ENCODE peak calls at places on chromosome 5, in five cellular contexts. F is HCT116, M is endothelial cell, L is suprapubic skin, S is lower lobe of right lung. D is an unnamed sample.

GRCh38 chr5:14597080-14597479 is 15.5 kb downstream of the OTULINL start:
- DNase-seq in F (no peak), M (no peak), L (no peak), S (no peak), D (no peak)

GRCh38 chr5:73120222-73121108 is at the start of gene TMEM171:
- DNase-seq in F (peak), M (peak), L (no peak), S (peak), D (no peak)

GRCh38 chr5:52925001-52925400 is 64.2 kb upstream of the ITGA2 start:
- DNase-seq in F (no peak), M (no peak), L (no peak), S (no peak), D (no peak)

GRCh38 chr5:91312698-91313097 is 70.4 kb downstream of the ARRDC3 start:
- DNase-seq in F (no peak), M (no peak), L (no peak), S (no peak), D (no peak)

GRCh38 chr5:65144136-65144871 is 337.4 kb downstream of the ADAMTS6 start:
- DNase-seq in F (no peak), M (no peak), L (no peak), S (no peak), D (no peak)

GRCh38 chr5:104904561-104904960 is 1342.0 kb upstream of the NUDT12 start:
- DNase-seq in F (no peak), M (no peak), L (no peak), S (no peak), D (no peak)

GRCh38 chr5:132739232-132739631 is 1.9 kb upstream of the KIF3A start:
- DNase-seq in F (no peak), M (no peak), L (no peak), S (no peak), D (no peak)

GRCh38 chr5:40568548-40568947 is 111.2 kb upstream of the PTGER4 start:
- DNase-seq in F (no peak), M (no peak), L (no peak), S (no peak), D (no peak)

GRCh38 chr5:117761190-117761589 is 1186.6 kb upstream of the SEMA6A start:
- DNase-seq in F (no peak), M (no peak), L (no peak), S (no peak), D (no peak)

GRCh38 chr5:170629566-170630175 is 125.9 kb downstream of the KCNIP1 start:
- DNase-seq in F (no peak), M (no peak), L (no peak), S (no peak), D (no peak)

GRCh38 chr5:159786901-159787691 is 129.2 kb upstream of the ADRA1B start:
- DNase-seq in F (no peak), M (no peak), L (peak), S (peak), D (no peak)

GRCh38 chr5:12623408-12623807 is 719.2 kb upstream of the CTNND2 start:
- DNase-seq in F (no peak), M (no peak), L (no peak), S (no peak), D (no peak)

GRCh38 chr5:112475747-112476435 is 56.8 kb upstream of the EPB41L4A start:
- DNase-seq in F (no peak), M (no peak), L (no peak), S (no peak), D (no peak)

GRCh38 chr5:127068771-127069330 is 4.5 kb downstream of the C5orf63 start:
- DNase-seq in F (no peak), M (no peak), L (no peak), S (no peak), D (no peak)

GRCh38 chr5:8750100-8750499 is 795.8 kb downstream of the SEMA5A start:
- DNase-seq in F (no peak), M (no peak), L (no peak), S (no peak), D (no peak)

GRCh38 chr5:93915142-93915553 is 173.7 kb upstream of the POU5F2 start:
- DNase-seq in F (peak), M (no peak), L (no peak), S (no peak), D (peak)

GRCh38 chr5:2224689-2225088 is 342.0 kb upstream of the IRX4 start:
- DNase-seq in F (no peak), M (no peak), L (no peak), S (no peak), D (no peak)

GRCh38 chr5:83636141-83636540 is 84.5 kb downstream of the HAPLN1 start:
- DNase-seq in F (no peak), M (no peak), L (no peak), S (no peak), D (no peak)

GRCh38 chr5:141743652-141744333 is 61.8 kb upstream of the ARAP3 start:
- DNase-seq in F (no peak), M (no peak), L (no peak), S (no peak), D (no peak)

GRCh38 chr5:96968074-96968473 is 32.2 kb downstream of the LNPEP start:
- DNase-seq in F (peak), M (no peak), L (no peak), S (no peak), D (no peak)

GRCh38 chr5:42924226-42924625 is 112.5 kb upstream of the SELENOP start:
- DNase-seq in F (no peak), M (no peak), L (no peak), S (no peak), D (no peak)

GRCh38 chr5:173634465-173634983 is 18.1 kb upstream of the BOD1 start:
- DNase-seq in F (no peak), M (no peak), L (no peak), S (no peak), D (no peak)

GRCh38 chr5:147860641-147861025 is 17.9 kb upstream of the SCGB3A2 start:
- DNase-seq in F (no peak), M (no peak), L (no peak), S (no peak), D (no peak)

GRCh38 chr5:119327018-119327417 is 28.8 kb upstream of the TNFAIP8 start:
- DNase-seq in F (no peak), M (no peak), L (no peak), S (no peak), D (no peak)

GRCh38 chr5:135980650-135981049 is 25.9 kb upstream of the LECT2 start:
- DNase-seq in F (no peak), M (no peak), L (no peak), S (no peak), D (no peak)

GRCh38 chr5:90136952-90137528 is 272.5 kb downstream of the CETN3 start:
- DNase-seq in F (no peak), M (no peak), L (no peak), S (no peak), D (no peak)

GRCh38 chr5:90133941-90134340 is 275.6 kb downstream of the CETN3 start:
- DNase-seq in F (no peak), M (no peak), L (no peak), S (no peak), D (no peak)

GRCh38 chr5:90134892-90135291 is 274.7 kb downstream of the CETN3 start:
- DNase-seq in F (no peak), M (no peak), L (no peak), S (peak), D (no peak)

GRCh38 chr5:90134381-90134780 is 275.2 kb downstream of the CETN3 start:
- DNase-seq in F (no peak), M (no peak), L (no peak), S (no peak), D (no peak)

GRCh38 chr5:90135979-90136378 is 273.6 kb downstream of the CETN3 start:
- DNase-seq in F (no peak), M (peak), L (no peak), S (no peak), D (peak)
- TF ChIP-seq CTCF in F (peak), M (peak), L (no peak), S (no peak), D (peak)

GRCh38 chr5:160802567-160802966 is 49.4 kb downstream of the ATP10B start:
- DNase-seq in F (no peak), M (no peak), L (no peak), S (no peak), D (no peak)
- TF ChIP-seq CTCF in F (no peak), M (no peak), L (no peak), S (peak), D (peak)

GRCh38 chr5:143013176-143013575 is 243.0 kb downstream of the ARHGAP26 start:
- DNase-seq in F (no peak), M (no peak), L (no peak), S (no peak), D (no peak)

GRCh38 chr5:143010335-143010734 is 240.2 kb downstream of the ARHGAP26 start:
- DNase-seq in F (no peak), M (no peak), L (no peak), S (no peak), D (no peak)

GRCh38 chr5:143016777-143017374 is 246.7 kb downstream of the ARHGAP26 start:
- DNase-seq in F (no peak), M (peak), L (no peak), S (no peak), D (peak)

GRCh38 chr5:143011621-143012020 is 241.4 kb downstream of the ARHGAP26 start:
- DNase-seq in F (no peak), M (no peak), L (no peak), S (no peak), D (no peak)

DNA sequence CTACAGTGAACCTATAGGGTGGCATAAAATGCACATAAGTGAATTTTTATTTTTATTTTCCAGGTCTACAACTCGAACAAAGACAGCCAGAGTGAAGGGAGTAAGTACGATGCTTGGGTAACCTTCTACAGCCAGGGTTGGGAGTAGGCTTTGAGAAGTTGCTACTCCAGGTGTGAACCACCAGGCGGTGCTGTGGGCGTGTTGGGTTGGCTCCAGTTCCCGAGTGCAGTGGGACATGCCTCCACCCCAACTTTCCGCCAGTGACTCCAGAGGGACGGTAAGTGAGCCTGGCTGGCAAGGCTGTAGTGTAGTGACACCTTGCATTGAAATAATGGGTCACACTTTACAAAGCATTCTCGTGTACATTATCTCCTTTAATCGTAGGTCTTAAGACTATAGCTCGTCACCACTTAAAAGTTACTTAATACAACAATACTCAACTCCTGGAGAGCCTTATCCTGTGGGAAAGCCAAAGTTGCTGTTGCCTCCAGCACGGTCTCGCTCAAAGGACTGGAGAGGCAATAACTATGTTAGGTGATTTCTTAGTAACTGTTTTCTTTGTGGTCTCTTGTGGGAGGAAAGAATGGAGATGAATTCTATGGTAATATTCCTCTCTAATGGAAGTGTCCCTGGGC is 244.0 kb downstream of the ARHGAP26 start:
- DNase-seq in F (no peak), M (peak), L (no peak), S (peak), D (no peak)
- TF ChIP-seq CTCF in F (peak), M (peak), L (no peak), S (peak), D (peak)

DNA sequence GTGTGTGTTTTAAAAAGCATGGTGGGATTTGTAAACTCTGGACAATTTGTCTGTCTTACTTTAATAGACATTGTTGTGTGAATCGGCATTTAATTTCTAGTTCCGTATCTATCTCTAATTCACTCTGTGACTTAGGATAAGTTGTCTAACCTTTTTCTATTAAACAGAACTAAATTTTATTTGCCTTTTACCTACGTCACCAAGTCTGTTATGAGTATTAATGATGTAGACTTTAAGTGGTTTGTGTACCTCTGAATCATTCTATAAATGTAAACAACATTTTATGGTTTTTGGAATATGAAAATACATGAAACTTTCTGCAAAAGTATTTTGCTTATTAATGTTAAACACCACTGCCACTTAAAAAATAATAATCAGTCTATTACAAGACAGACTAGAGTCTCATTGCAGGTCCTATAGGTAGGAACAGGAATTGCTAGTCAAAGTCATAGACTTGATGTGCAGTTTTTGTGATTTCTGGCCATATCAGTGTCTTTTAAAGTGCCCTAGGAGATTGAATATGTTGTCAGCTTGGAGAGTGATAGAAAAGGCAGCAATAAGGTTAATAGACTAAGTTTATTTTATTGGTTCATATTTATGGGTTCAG is 5.6 kb downstream of the RBM27 start:
- DNase-seq in F (no peak), M (no peak), L (no peak), S (no peak), D (no peak)
- TF ChIP-seq CTCF in F (peak), M (peak), L (no peak), S (no peak), D (no peak)

GRCh38 chr5:162243651-162244050 is 176.1 kb downstream of the GABRG2 start:
- DNase-seq in F (no peak), M (no peak), L (no peak), S (no peak), D (no peak)

DNA sequence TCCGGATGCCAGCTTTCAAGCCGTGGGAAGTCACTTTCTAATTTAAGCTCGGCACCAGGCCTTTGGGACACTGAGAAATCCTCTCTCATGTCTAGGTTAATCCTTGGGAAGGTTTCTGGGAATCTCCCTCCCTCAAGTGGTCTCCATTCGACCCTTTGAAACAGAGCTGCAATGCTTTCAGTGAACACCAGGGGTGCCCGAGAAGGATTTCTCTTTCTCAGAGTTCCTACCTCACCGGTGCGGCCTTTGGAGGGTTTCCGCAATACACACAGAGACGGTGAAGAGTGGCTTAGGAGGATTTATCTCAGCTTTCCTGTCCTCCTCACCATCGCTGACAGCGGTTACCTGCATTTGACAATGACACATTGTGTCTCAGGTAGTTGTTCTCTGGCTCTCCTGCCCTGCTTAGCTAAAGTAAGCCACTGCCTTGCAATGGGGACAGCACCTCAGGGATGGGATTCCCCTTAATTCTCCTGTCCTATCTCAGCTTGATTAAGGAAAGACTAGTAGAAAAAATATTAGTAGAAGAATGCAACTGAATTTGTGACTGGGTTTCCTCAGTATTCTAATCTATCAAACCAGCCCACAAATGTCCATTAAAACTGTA is 180.6 kb downstream of the GABRG2 start:
- DNase-seq in F (no peak), M (peak), L (no peak), S (no peak), D (no peak)
- TF ChIP-seq CTCF in F (peak), M (peak), L (no peak), S (no peak), D (no peak)

GRCh38 chr5:156929366-156929948 is 33.6 kb downstream of the TIMD4 start:
- DNase-seq in F (no peak), M (no peak), L (no peak), S (no peak), D (no peak)

GRCh38 chr5:156936972-156937371 is 26.1 kb downstream of the TIMD4 start:
- DNase-seq in F (no peak), M (no peak), L (no peak), S (no peak), D (no peak)

GRCh38 chr5:156934450-156935211 is 28.4 kb downstream of the TIMD4 start:
- DNase-seq in F (peak), M (peak), L (no peak), S (no peak), D (no peak)
- TF ChIP-seq CTCF in F (peak), M (peak), L (no peak), S (peak), D (peak)

GRCh38 chr5:110852053-110852452 is 113.2 kb downstream of the SLC25A46 start:
- DNase-seq in F (no peak), M (no peak), L (no peak), S (no peak), D (no peak)

GRCh38 chr5:110854200-110854599 is 115.4 kb downstream of the SLC25A46 start:
- DNase-seq in F (no peak), M (no peak), L (no peak), S (no peak), D (no peak)

GRCh38 chr5:110853267-110853666 is 114.5 kb downstream of the SLC25A46 start:
- DNase-seq in F (no peak), M (no peak), L (no peak), S (no peak), D (no peak)

GRCh38 chr5:110851357-110851756 is 112.5 kb downstream of the SLC25A46 start:
- DNase-seq in F (no peak), M (no peak), L (no peak), S (no peak), D (no peak)

DNA sequence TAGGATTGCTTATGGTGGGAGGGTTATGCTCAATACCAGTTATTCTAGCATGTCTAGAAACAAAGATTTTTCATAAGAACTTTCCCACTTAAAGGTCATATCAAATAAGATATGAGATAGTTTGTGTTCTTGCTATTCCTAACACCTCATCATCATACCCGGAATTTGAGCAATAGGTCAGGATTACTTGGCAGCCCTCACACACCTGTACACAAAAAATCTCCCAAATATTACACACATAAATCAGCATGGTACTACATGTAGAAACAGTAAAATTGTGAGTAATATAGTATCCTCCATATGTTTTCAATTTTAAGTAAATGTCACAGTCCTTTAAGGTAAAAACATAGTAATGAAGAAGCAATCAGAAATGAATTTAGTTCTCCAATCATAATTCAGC is 113.7 kb downstream of the SLC25A46 start:
- DNase-seq in F (no peak), M (no peak), L (no peak), S (no peak), D (no peak)
- TF ChIP-seq CTCF in F (no peak), M (no peak), L (no peak), S (no peak), D (no peak)

GRCh38 chr5:26700759-26701384 is 337.5 kb downstream of the CDH9 start:
- DNase-seq in F (no peak), M (peak), L (no peak), S (no peak), D (peak)
- TF ChIP-seq CTCF in F (no peak), M (peak), L (no peak), S (peak), D (peak)

DNA sequence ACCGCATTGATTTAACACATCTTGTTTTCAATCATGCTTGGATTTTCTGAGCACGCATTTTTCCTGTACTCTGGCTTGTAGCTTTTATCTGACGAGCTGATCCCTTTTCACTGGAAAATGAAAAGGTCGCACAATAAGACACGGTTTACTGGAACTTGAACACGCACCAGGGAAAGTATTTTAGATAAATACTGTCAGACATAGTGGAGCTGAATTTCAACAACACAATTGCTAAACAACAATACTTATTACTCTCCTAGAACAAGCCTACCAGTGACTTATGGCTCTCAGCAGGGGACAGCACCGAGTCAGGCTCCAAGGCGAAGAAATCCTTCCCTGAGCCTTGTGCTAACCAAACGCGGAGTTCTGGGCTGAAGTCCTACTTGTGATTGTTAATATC is 359.8 kb downstream of the EBF1 start:
- DNase-seq in F (no peak), M (no peak), L (no peak), S (no peak), D (no peak)
- TF ChIP-seq CTCF in F (no peak), M (no peak), L (no peak), S (no peak), D (no peak)